ENCODE peak calls at places on chromosomes 5 and 9, in seven cellular contexts. One of them, this sample, is unnamed.

GRCh38 chr5:58077387-58077786 is 382.5 kb downstream of the PLK2 start:
- DNase-seq in GM10248: no peak
- DNase-seq in astrocyte of the cerebellum: no peak
- DNase-seq in nephron progenitor cell: no peak
- DNase-seq in body of pancreas: no peak
- DNase-seq in fibroblast of lung: no peak
- DNase-seq in CD14-positive monocyte: no peak
- DNase-seq in this sample: no peak

GRCh38 chr9:111961575-111961974 is 65.0 kb downstream of the UGCG start:
- DNase-seq in CD14-positive monocyte: no peak
- DNase-seq in GM10248: no peak
- DNase-seq in fibroblast of lung: peak; percentile 82
- DNase-seq in astrocyte of the cerebellum: peak; percentile 95
- DNase-seq in body of pancreas: peak; percentile 64
- DNase-seq in nephron progenitor cell: no peak
- DNase-seq in this sample: no peak

GRCh38 chr5:5239191-5239590 is 99.1 kb downstream of the ADAMTS16 start:
- DNase-seq in nephron progenitor cell: no peak
- DNase-seq in astrocyte of the cerebellum: no peak
- DNase-seq in CD14-positive monocyte: no peak
- DNase-seq in GM10248: no peak
- DNase-seq in fibroblast of lung: no peak
- DNase-seq in body of pancreas: no peak
- DNase-seq in this sample: no peak

GRCh38 chr5:123937230-123937629 is 425.3 kb downstream of the CSNK1G3 start:
- DNase-seq in astrocyte of the cerebellum: peak; percentile 32
- DNase-seq in CD14-positive monocyte: no peak
- DNase-seq in GM10248: no peak
- DNase-seq in nephron progenitor cell: no peak
- DNase-seq in fibroblast of lung: peak; percentile 46
- DNase-seq in body of pancreas: no peak
- DNase-seq in this sample: no peak

GRCh38 chr9:75096796-75097195 is 8.5 kb downstream of the OSTF1 start:
- DNase-seq in body of pancreas: no peak
- DNase-seq in nephron progenitor cell: no peak
- DNase-seq in astrocyte of the cerebellum: no peak
- DNase-seq in fibroblast of lung: peak; percentile 34
- DNase-seq in CD14-positive monocyte: no peak
- DNase-seq in GM10248: no peak
- DNase-seq in this sample: no peak

GRCh38 chr5:142215915-142216681 is 107.5 kb downstream of the NDFIP1 start:
- DNase-seq in astrocyte of the cerebellum: peak; percentile 99
- DNase-seq in fibroblast of lung: peak; percentile 99
- DNase-seq in GM10248: no peak
- DNase-seq in body of pancreas: peak; percentile 16
- DNase-seq in CD14-positive monocyte: no peak
- DNase-seq in nephron progenitor cell: no peak
- DNase-seq in this sample: no peak

GRCh38 chr9:135215571-135216161 is 128.2 kb downstream of the OLFM1 start:
- DNase-seq in nephron progenitor cell: no peak
- DNase-seq in CD14-positive monocyte: no peak
- DNase-seq in fibroblast of lung: peak; percentile 20
- DNase-seq in GM10248: no peak
- DNase-seq in body of pancreas: peak; percentile 80
- DNase-seq in astrocyte of the cerebellum: peak; percentile 3
- DNase-seq in this sample: peak; percentile 86

GRCh38 chr5:10518352-10518751 is 45.5 kb upstream of the ANKRD33B start:
- DNase-seq in astrocyte of the cerebellum: peak; percentile 91
- DNase-seq in CD14-positive monocyte: no peak
- DNase-seq in GM10248: no peak
- DNase-seq in nephron progenitor cell: no peak
- DNase-seq in fibroblast of lung: peak; percentile 86
- DNase-seq in body of pancreas: no peak
- DNase-seq in this sample: no peak

GRCh38 chr9:35909687-35910612 is 660 bp downstream of the SPAAR start:
- DNase-seq in nephron progenitor cell: no peak
- DNase-seq in CD14-positive monocyte: no peak
- DNase-seq in body of pancreas: no peak
- DNase-seq in fibroblast of lung: no peak
- DNase-seq in astrocyte of the cerebellum: no peak
- DNase-seq in GM10248: no peak
- DNase-seq in this sample: no peak

GRCh38 chr5:14184082-14184481 is 40.9 kb downstream of the TRIO start:
- DNase-seq in nephron progenitor cell: no peak
- DNase-seq in body of pancreas: no peak
- DNase-seq in CD14-positive monocyte: no peak
- DNase-seq in astrocyte of the cerebellum: no peak
- DNase-seq in GM10248: no peak
- DNase-seq in fibroblast of lung: no peak
- DNase-seq in this sample: no peak

GRCh38 chr9:137648396-137648795 is 29.6 kb downstream of the EHMT1 start:
- DNase-seq in fibroblast of lung: peak; percentile 39
- DNase-seq in GM10248: no peak
- DNase-seq in CD14-positive monocyte: no peak
- DNase-seq in astrocyte of the cerebellum: peak; percentile 22
- DNase-seq in body of pancreas: no peak
- DNase-seq in nephron progenitor cell: no peak
- DNase-seq in this sample: peak; percentile 3

GRCh38 chr5:79876510-79876909 is 114.6 kb downstream of the MTX3 start:
- DNase-seq in nephron progenitor cell: no peak
- DNase-seq in fibroblast of lung: peak; percentile 65
- DNase-seq in astrocyte of the cerebellum: no peak
- DNase-seq in CD14-positive monocyte: no peak
- DNase-seq in GM10248: no peak
- DNase-seq in body of pancreas: no peak
- DNase-seq in this sample: no peak

GRCh38 chr9:93064392-93065124 is 6.1 kb downstream of the SUSD3 start:
- DNase-seq in body of pancreas: no peak
- DNase-seq in GM10248: peak; percentile 92
- DNase-seq in nephron progenitor cell: no peak
- DNase-seq in CD14-positive monocyte: peak; percentile 86
- DNase-seq in astrocyte of the cerebellum: peak; percentile 20
- DNase-seq in fibroblast of lung: peak; percentile 52
- DNase-seq in this sample: no peak

GRCh38 chr9:82109626-82110025 is 121.1 kb downstream of the SPATA31D1 start:
- DNase-seq in fibroblast of lung: peak; percentile 45
- DNase-seq in GM10248: no peak
- DNase-seq in astrocyte of the cerebellum: peak; percentile 95
- DNase-seq in nephron progenitor cell: no peak
- DNase-seq in CD14-positive monocyte: no peak
- DNase-seq in body of pancreas: no peak
- DNase-seq in this sample: no peak

GRCh38 chr9:128222880-128223670 is 19.9 kb downstream of the DNM1 start:
- DNase-seq in body of pancreas: no peak
- DNase-seq in fibroblast of lung: no peak
- DNase-seq in GM10248: no peak
- DNase-seq in CD14-positive monocyte: no peak
- DNase-seq in nephron progenitor cell: no peak
- DNase-seq in astrocyte of the cerebellum: no peak
- DNase-seq in this sample: no peak

GRCh38 chr9:96859461-96860198 is 5.3 kb upstream of the ZNF782 start:
- DNase-seq in CD14-positive monocyte: no peak
- DNase-seq in fibroblast of lung: peak; percentile 71
- DNase-seq in nephron progenitor cell: no peak
- DNase-seq in GM10248: no peak
- DNase-seq in astrocyte of the cerebellum: peak; percentile 45
- DNase-seq in body of pancreas: no peak
- DNase-seq in this sample: no peak

GRCh38 chr5:15929616-15930303 is 249.8 kb downstream of the MARCHF11 start:
- DNase-seq in GM10248: no peak
- DNase-seq in CD14-positive monocyte: no peak
- DNase-seq in astrocyte of the cerebellum: peak; percentile 54
- DNase-seq in nephron progenitor cell: no peak
- DNase-seq in body of pancreas: no peak
- DNase-seq in fibroblast of lung: peak; percentile 90
- DNase-seq in this sample: no peak

GRCh38 chr5:134511796-134512660 is 13.4 kb upstream of the JADE2 start:
- DNase-seq in body of pancreas: peak; percentile 83
- DNase-seq in GM10248: no peak
- DNase-seq in fibroblast of lung: peak; percentile 51
- DNase-seq in CD14-positive monocyte: no peak
- DNase-seq in nephron progenitor cell: peak; percentile 31
- DNase-seq in astrocyte of the cerebellum: no peak
- DNase-seq in this sample: peak; percentile 52

GRCh38 chr5:6818594-6819512 is 105.6 kb downstream of the TENT4A start:
- DNase-seq in body of pancreas: no peak
- DNase-seq in fibroblast of lung: no peak
- DNase-seq in astrocyte of the cerebellum: no peak
- DNase-seq in GM10248: no peak
- DNase-seq in CD14-positive monocyte: no peak
- DNase-seq in nephron progenitor cell: no peak
- DNase-seq in this sample: no peak

GRCh38 chr5:87210743-87211142 is 56.9 kb upstream of the RASA1 start:
- DNase-seq in nephron progenitor cell: no peak
- DNase-seq in body of pancreas: no peak
- DNase-seq in astrocyte of the cerebellum: no peak
- DNase-seq in CD14-positive monocyte: no peak
- DNase-seq in GM10248: no peak
- DNase-seq in fibroblast of lung: no peak
- DNase-seq in this sample: no peak

GRCh38 chr9:5492965-5493364 is 17.4 kb upstream of the PDCD1LG2 start:
- DNase-seq in GM10248: no peak
- DNase-seq in nephron progenitor cell: no peak
- DNase-seq in body of pancreas: no peak
- DNase-seq in astrocyte of the cerebellum: no peak
- DNase-seq in CD14-positive monocyte: no peak
- DNase-seq in fibroblast of lung: no peak
- DNase-seq in this sample: no peak

GRCh38 chr5:149046196-149046829 is 16.5 kb downstream of the SH3TC2 start:
- DNase-seq in astrocyte of the cerebellum: no peak
- DNase-seq in body of pancreas: no peak
- DNase-seq in fibroblast of lung: peak; percentile 79
- DNase-seq in GM10248: no peak
- DNase-seq in nephron progenitor cell: no peak
- DNase-seq in CD14-positive monocyte: no peak
- DNase-seq in this sample: no peak

GRCh38 chr5:142360607-142361120 is 35.8 kb upstream of the SPRY4 start:
- DNase-seq in CD14-positive monocyte: no peak
- DNase-seq in astrocyte of the cerebellum: peak; percentile 45
- DNase-seq in fibroblast of lung: peak; percentile 75
- DNase-seq in nephron progenitor cell: peak; percentile 22
- DNase-seq in GM10248: no peak
- DNase-seq in body of pancreas: peak; percentile 27
- DNase-seq in this sample: no peak

GRCh38 chr5:122673343-122673742 is 101.5 kb upstream of the SNX2 start:
- DNase-seq in astrocyte of the cerebellum: peak; percentile 46
- DNase-seq in GM10248: no peak
- DNase-seq in nephron progenitor cell: no peak
- DNase-seq in CD14-positive monocyte: no peak
- DNase-seq in body of pancreas: peak; percentile 12
- DNase-seq in fibroblast of lung: peak; percentile 13
- DNase-seq in this sample: no peak

GRCh38 chr5:54525692-54526091 is 8.1 kb downstream of the SNX18 start:
- DNase-seq in astrocyte of the cerebellum: no peak
- DNase-seq in fibroblast of lung: no peak
- DNase-seq in body of pancreas: no peak
- DNase-seq in CD14-positive monocyte: no peak
- DNase-seq in GM10248: no peak
- DNase-seq in nephron progenitor cell: no peak
- DNase-seq in this sample: no peak

GRCh38 chr9:129242971-129243561 is 65.0 kb upstream of the IER5L start:
- DNase-seq in GM10248: no peak
- DNase-seq in fibroblast of lung: peak; percentile 43
- DNase-seq in CD14-positive monocyte: peak; percentile 20
- DNase-seq in nephron progenitor cell: no peak
- DNase-seq in body of pancreas: no peak
- DNase-seq in astrocyte of the cerebellum: peak; percentile 12
- DNase-seq in this sample: peak; percentile 47

GRCh38 chr5:29077451-29077850 is 2039.1 kb upstream of the CDH9 start:
- DNase-seq in astrocyte of the cerebellum: no peak
- DNase-seq in body of pancreas: no peak
- DNase-seq in fibroblast of lung: no peak
- DNase-seq in CD14-positive monocyte: no peak
- DNase-seq in nephron progenitor cell: no peak
- DNase-seq in GM10248: no peak
- DNase-seq in this sample: no peak

GRCh38 chr5:100520348-100520747 is 14.8 kb upstream of the FAM174A start:
- DNase-seq in body of pancreas: no peak
- DNase-seq in nephron progenitor cell: no peak
- DNase-seq in CD14-positive monocyte: no peak
- DNase-seq in astrocyte of the cerebellum: no peak
- DNase-seq in fibroblast of lung: no peak
- DNase-seq in GM10248: no peak
- DNase-seq in this sample: no peak

GRCh38 chr9:35423499-35423898 is 66.4 kb upstream of the RUSC2 start:
- DNase-seq in body of pancreas: no peak
- DNase-seq in fibroblast of lung: peak; percentile 18
- DNase-seq in GM10248: no peak
- DNase-seq in CD14-positive monocyte: no peak
- DNase-seq in astrocyte of the cerebellum: no peak
- DNase-seq in nephron progenitor cell: no peak
- DNase-seq in this sample: no peak

GRCh38 chr5:94830520-94830919 is 212.1 kb downstream of the SLF1 start:
- DNase-seq in astrocyte of the cerebellum: no peak
- DNase-seq in CD14-positive monocyte: no peak
- DNase-seq in fibroblast of lung: no peak
- DNase-seq in body of pancreas: no peak
- DNase-seq in nephron progenitor cell: no peak
- DNase-seq in GM10248: no peak
- DNase-seq in this sample: no peak
- TF ChIP-seq CTCF in astrocyte of the cerebellum: peak; percentile 21
- TF ChIP-seq CTCF in CD14-positive monocyte: peak; percentile 39
- TF ChIP-seq CTCF in fibroblast of lung: no peak
- TF ChIP-seq CTCF in body of pancreas: peak; percentile 5
- TF ChIP-seq CTCF in nephron progenitor cell: peak; percentile 42
- TF ChIP-seq CTCF in GM10248: peak; percentile 12
- TF ChIP-seq CTCF in this sample: peak; percentile 70

DNA sequence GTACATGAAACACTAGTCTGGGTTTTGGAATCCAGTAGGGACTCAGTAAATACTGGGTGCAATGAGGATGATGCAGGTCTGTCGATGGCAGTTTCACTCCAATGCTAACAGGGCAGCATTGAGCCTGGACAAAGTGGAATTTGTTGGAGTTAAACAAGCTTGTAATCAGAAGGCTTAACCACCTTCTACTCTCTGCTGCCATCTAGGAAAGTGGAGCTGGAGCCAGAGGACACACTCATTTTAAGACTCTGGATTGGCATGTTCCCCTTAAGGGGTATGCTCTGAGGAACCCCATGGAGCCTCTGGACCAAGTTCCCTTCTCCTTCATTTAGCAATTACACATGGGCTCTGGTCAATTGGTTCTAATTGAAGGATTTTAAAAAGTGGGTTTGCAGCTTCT is 331.0 kb upstream of the ADAMTSL1 start:
- DNase-seq in astrocyte of the cerebellum: no peak
- DNase-seq in body of pancreas: no peak
- DNase-seq in fibroblast of lung: no peak
- DNase-seq in nephron progenitor cell: no peak
- DNase-seq in GM10248: no peak
- DNase-seq in CD14-positive monocyte: no peak
- DNase-seq in this sample: no peak
- TF ChIP-seq CTCF in astrocyte of the cerebellum: peak; percentile 40
- TF ChIP-seq CTCF in body of pancreas: no peak
- TF ChIP-seq CTCF in fibroblast of lung: peak; percentile 11
- TF ChIP-seq CTCF in nephron progenitor cell: peak; percentile 8
- TF ChIP-seq CTCF in GM10248: no peak
- TF ChIP-seq CTCF in CD14-positive monocyte: no peak
- TF ChIP-seq CTCF in this sample: peak; percentile 72

GRCh38 chr5:116237917-116238502 is 153.2 kb downstream of the COMMD10 start:
- DNase-seq in GM10248: no peak
- DNase-seq in astrocyte of the cerebellum: no peak
- DNase-seq in fibroblast of lung: no peak
- DNase-seq in CD14-positive monocyte: no peak
- DNase-seq in body of pancreas: no peak
- DNase-seq in nephron progenitor cell: no peak
- DNase-seq in this sample: no peak
- TF ChIP-seq CTCF in GM10248: no peak
- TF ChIP-seq CTCF in astrocyte of the cerebellum: peak; percentile 25
- TF ChIP-seq CTCF in fibroblast of lung: peak; percentile 23
- TF ChIP-seq CTCF in CD14-positive monocyte: no peak
- TF ChIP-seq CTCF in body of pancreas: no peak
- TF ChIP-seq CTCF in nephron progenitor cell: peak; percentile 31
- TF ChIP-seq CTCF in this sample: peak; percentile 54

GRCh38 chr5:172044631-172045314 is 38.3 kb upstream of the FBXW11 start:
- DNase-seq in body of pancreas: no peak
- DNase-seq in GM10248: no peak
- DNase-seq in astrocyte of the cerebellum: no peak
- DNase-seq in fibroblast of lung: no peak
- DNase-seq in nephron progenitor cell: no peak
- DNase-seq in CD14-positive monocyte: no peak
- DNase-seq in this sample: no peak
- TF ChIP-seq CTCF in body of pancreas: no peak
- TF ChIP-seq CTCF in GM10248: no peak
- TF ChIP-seq CTCF in astrocyte of the cerebellum: no peak
- TF ChIP-seq CTCF in fibroblast of lung: no peak
- TF ChIP-seq CTCF in nephron progenitor cell: no peak
- TF ChIP-seq CTCF in CD14-positive monocyte: no peak
- TF ChIP-seq CTCF in this sample: no peak

This sample was measured in chondrocyte.